ENCODE peak calls at places on chromosomes 7 and 10, in six cellular contexts. One of them, this sample, is unnamed.

GRCh38 chr10:105292236-105292635 is 651.1 kb downstream of the SORCS3 start:
- DNase-seq in HFF-Myc: no peak
- DNase-seq in IMR-90: no peak
- DNase-seq in HFFc6: no peak
- DNase-seq in transverse colon: no peak
- DNase-seq in ovary: no peak
- DNase-seq in this sample: no peak

GRCh38 chr10:10198388-10198787 is 819.3 kb upstream of the CELF2 start:
- DNase-seq in HFF-Myc: no peak
- DNase-seq in IMR-90: no peak
- DNase-seq in transverse colon: no peak
- DNase-seq in HFFc6: no peak
- DNase-seq in ovary: no peak
- DNase-seq in this sample: no peak

GRCh38 chr7:12643644-12644043 is 43.8 kb upstream of the ARL4A start:
- DNase-seq in ovary: no peak
- DNase-seq in IMR-90: no peak
- DNase-seq in HFF-Myc: no peak
- DNase-seq in transverse colon: no peak
- DNase-seq in HFFc6: no peak
- DNase-seq in this sample: no peak

GRCh38 chr7:18508441-18509427 is 13.2 kb downstream of the HDAC9 start:
- DNase-seq in HFF-Myc: peak; percentile 74
- DNase-seq in IMR-90: peak; percentile 98
- DNase-seq in transverse colon: no peak
- DNase-seq in HFFc6: peak; percentile 96
- DNase-seq in ovary: no peak
- DNase-seq in this sample: peak; percentile 83

GRCh38 chr7:130486114-130486962 is 5.5 kb upstream of the MEST start:
- DNase-seq in IMR-90: no peak
- DNase-seq in HFF-Myc: no peak
- DNase-seq in transverse colon: peak; percentile 87
- DNase-seq in HFFc6: no peak
- DNase-seq in ovary: peak; percentile 85
- DNase-seq in this sample: peak; percentile 87

GRCh38 chr10:103855424-103855823 is at the start of gene SH3PXD2A:
- DNase-seq in HFF-Myc: no peak
- DNase-seq in HFFc6: no peak
- DNase-seq in transverse colon: peak; percentile 57
- DNase-seq in ovary: peak; percentile 75
- DNase-seq in IMR-90: no peak
- DNase-seq in this sample: peak; percentile 16

GRCh38 chr7:4073750-4074149 is 608.3 kb upstream of the FOXK1 start:
- DNase-seq in IMR-90: no peak
- DNase-seq in HFFc6: no peak
- DNase-seq in HFF-Myc: no peak
- DNase-seq in transverse colon: no peak
- DNase-seq in ovary: no peak
- DNase-seq in this sample: no peak

GRCh38 chr10:73244866-73245477 is 2.1 kb downstream of the DNAJC9 start:
- DNase-seq in HFF-Myc: no peak
- DNase-seq in transverse colon: no peak
- DNase-seq in HFFc6: no peak
- DNase-seq in IMR-90: no peak
- DNase-seq in ovary: no peak
- DNase-seq in this sample: no peak

GRCh38 chr10:132681858-132682755 is 103.8 kb downstream of the NKX6-2 start:
- DNase-seq in HFF-Myc: no peak
- DNase-seq in transverse colon: no peak
- DNase-seq in IMR-90: no peak
- DNase-seq in HFFc6: no peak
- DNase-seq in ovary: no peak
- DNase-seq in this sample: no peak

GRCh38 chr10:507908-508444 is 181.5 kb downstream of the DIP2C start:
- DNase-seq in ovary: peak; percentile 9
- DNase-seq in IMR-90: no peak
- DNase-seq in HFFc6: no peak
- DNase-seq in HFF-Myc: no peak
- DNase-seq in transverse colon: no peak
- DNase-seq in this sample: no peak

GRCh38 chr10:112115781-112116385 is 67.7 kb downstream of the GPAM start:
- DNase-seq in ovary: no peak
- DNase-seq in HFFc6: peak; percentile 16
- DNase-seq in IMR-90: peak; percentile 18
- DNase-seq in HFF-Myc: no peak
- DNase-seq in transverse colon: peak; percentile 25
- DNase-seq in this sample: peak; percentile 54

GRCh38 chr10:1732501-1733123 is 4.7 kb downstream of the ADARB2 start:
- DNase-seq in transverse colon: no peak
- DNase-seq in HFF-Myc: no peak
- DNase-seq in IMR-90: no peak
- DNase-seq in ovary: no peak
- DNase-seq in HFFc6: no peak
- DNase-seq in this sample: no peak

DNA sequence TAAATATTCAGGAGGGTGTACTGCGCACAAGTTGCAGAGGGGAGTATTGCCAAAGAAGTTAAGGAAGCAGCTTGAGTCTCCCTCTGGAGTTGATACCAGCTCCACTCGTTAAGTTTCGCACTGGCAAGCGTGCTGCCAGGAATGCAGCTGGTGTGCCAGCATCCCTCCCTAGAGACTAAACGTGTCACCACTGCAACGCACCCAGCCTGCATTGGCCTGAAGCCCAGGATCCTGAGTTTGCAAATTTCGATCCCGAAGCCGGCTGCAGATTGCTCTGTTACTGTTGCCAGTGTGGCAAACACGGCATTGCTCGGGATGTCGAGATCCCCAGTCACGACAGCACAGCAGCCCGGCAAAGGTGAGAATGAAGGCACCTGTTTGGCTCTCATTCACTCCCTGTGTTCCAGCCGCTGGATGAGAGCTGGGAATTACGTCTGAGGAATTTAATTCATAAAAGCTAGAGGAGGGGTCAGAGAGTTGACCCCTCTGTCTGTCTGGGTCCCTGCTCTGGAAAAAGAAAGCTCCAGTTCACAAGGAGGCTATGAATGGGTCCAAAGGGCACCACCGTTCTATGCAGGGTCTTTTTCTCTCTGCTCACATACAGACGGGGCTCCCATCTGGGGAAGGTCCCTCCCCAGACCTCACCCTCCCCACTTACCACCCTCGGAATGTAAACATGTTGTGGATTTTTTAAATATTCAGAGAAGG is 61.0 kb downstream of the NRP1 start:
- DNase-seq in transverse colon: peak; percentile 78
- DNase-seq in ovary: peak; percentile 76
- DNase-seq in IMR-90: peak; percentile 96
- DNase-seq in HFF-Myc: peak; percentile 75
- DNase-seq in HFFc6: peak; percentile 98
- DNase-seq in this sample: peak; percentile 84
- TF ChIP-seq CTCF in transverse colon: no peak
- TF ChIP-seq CTCF in ovary: peak; percentile 16
- TF ChIP-seq CTCF in IMR-90: peak; percentile 39
- TF ChIP-seq CTCF in HFF-Myc: no peak
- TF ChIP-seq CTCF in HFFc6: peak; percentile 50
- TF ChIP-seq CTCF in this sample: no peak

GRCh38 chr10:55630491-55631056 is 730.5 kb downstream of the ZWINT start:
- DNase-seq in IMR-90: no peak
- DNase-seq in HFF-Myc: no peak
- DNase-seq in ovary: no peak
- DNase-seq in HFFc6: no peak
- DNase-seq in transverse colon: no peak
- DNase-seq in this sample: no peak
- TF ChIP-seq CTCF in IMR-90: no peak
- TF ChIP-seq CTCF in HFF-Myc: no peak
- TF ChIP-seq CTCF in ovary: no peak
- TF ChIP-seq CTCF in HFFc6: no peak
- TF ChIP-seq CTCF in transverse colon: no peak
- TF ChIP-seq CTCF in this sample: no peak

GRCh38 chr7:99447943-99448342 is 9.2 kb downstream of the CPSF4 start:
- DNase-seq in HFFc6: no peak
- DNase-seq in transverse colon: no peak
- DNase-seq in ovary: no peak
- DNase-seq in IMR-90: no peak
- DNase-seq in HFF-Myc: no peak
- DNase-seq in this sample: peak; percentile 13
- TF ChIP-seq CTCF in HFFc6: peak; percentile 39
- TF ChIP-seq CTCF in transverse colon: no peak
- TF ChIP-seq CTCF in ovary: no peak
- TF ChIP-seq CTCF in IMR-90: no peak
- TF ChIP-seq CTCF in HFF-Myc: no peak
- TF ChIP-seq CTCF in this sample: no peak

GRCh38 chr7:964401-965231 is 10.1 kb upstream of the ADAP1 start:
- DNase-seq in HFF-Myc: no peak
- DNase-seq in ovary: peak; percentile 53
- DNase-seq in IMR-90: peak; percentile 25
- DNase-seq in transverse colon: no peak
- DNase-seq in HFFc6: peak; percentile 20
- DNase-seq in this sample: no peak
- TF ChIP-seq CTCF in HFF-Myc: no peak
- TF ChIP-seq CTCF in ovary: peak; percentile 43
- TF ChIP-seq CTCF in IMR-90: no peak
- TF ChIP-seq CTCF in transverse colon: no peak
- TF ChIP-seq CTCF in HFFc6: peak; percentile 44
- TF ChIP-seq CTCF in this sample: no peak

DNA sequence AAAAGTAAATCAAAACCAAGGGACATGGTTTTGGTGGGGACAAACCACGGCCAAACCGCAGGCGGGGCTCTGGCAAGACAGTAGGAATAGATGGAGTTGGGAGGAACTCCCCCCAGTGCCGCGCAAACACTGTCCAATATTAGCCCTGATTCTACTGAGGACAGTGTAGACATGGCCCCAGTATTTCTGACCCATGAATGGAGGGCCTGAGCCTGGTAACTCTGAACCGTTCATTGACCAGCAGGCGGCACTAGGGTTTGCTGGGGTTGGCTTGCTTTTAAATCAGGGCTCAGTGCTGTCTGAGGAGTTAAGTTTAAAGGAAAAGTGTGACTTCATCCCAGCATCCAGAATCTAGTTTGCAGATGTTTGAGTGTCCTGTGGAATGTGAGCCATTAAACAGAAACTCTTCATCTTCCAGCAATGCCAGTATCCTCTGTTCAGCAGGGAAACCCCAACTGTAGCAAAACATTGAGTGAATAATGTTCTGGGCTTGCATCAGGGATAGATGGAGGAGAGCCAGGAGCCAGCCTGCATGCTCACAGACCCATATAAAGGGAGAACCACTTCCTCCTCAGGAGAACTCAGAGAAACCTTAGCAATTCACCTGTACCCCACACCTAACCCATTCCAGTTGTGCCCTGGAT is 147.4 kb upstream of the PRSS58 start:
- DNase-seq in ovary: no peak
- DNase-seq in HFFc6: peak; percentile 66
- DNase-seq in IMR-90: peak; percentile 64
- DNase-seq in transverse colon: no peak
- DNase-seq in HFF-Myc: no peak
- DNase-seq in this sample: no peak
- TF ChIP-seq CTCF in ovary: no peak
- TF ChIP-seq CTCF in HFFc6: peak; percentile 49
- TF ChIP-seq CTCF in IMR-90: no peak
- TF ChIP-seq CTCF in transverse colon: no peak
- TF ChIP-seq CTCF in HFF-Myc: no peak
- TF ChIP-seq CTCF in this sample: no peak

GRCh38 chr7:64098-64521 is 128.3 kb upstream of the FAM20C start:
- DNase-seq in transverse colon: peak; percentile 53
- DNase-seq in HFF-Myc: no peak
- DNase-seq in IMR-90: peak; percentile 74
- DNase-seq in HFFc6: peak; percentile 34
- DNase-seq in ovary: peak; percentile 71
- DNase-seq in this sample: peak; percentile 84
- TF ChIP-seq CTCF in transverse colon: peak; percentile 37
- TF ChIP-seq CTCF in HFF-Myc: peak; percentile 60
- TF ChIP-seq CTCF in IMR-90: peak; percentile 85
- TF ChIP-seq CTCF in HFFc6: peak; percentile 75
- TF ChIP-seq CTCF in ovary: peak; percentile 43
- TF ChIP-seq CTCF in this sample: peak; percentile 77

GRCh38 chr10:74827694-74828093 is 1.3 kb downstream of the KAT6B start:
- DNase-seq in ovary: no peak
- DNase-seq in HFF-Myc: no peak
- DNase-seq in transverse colon: no peak
- DNase-seq in IMR-90: no peak
- DNase-seq in HFFc6: no peak
- DNase-seq in this sample: no peak

GRCh38 chr10:74827045-74827441 is 643 bp downstream of the KAT6B start:
- DNase-seq in HFFc6: no peak
- DNase-seq in HFF-Myc: no peak
- DNase-seq in transverse colon: no peak
- DNase-seq in IMR-90: no peak
- DNase-seq in ovary: no peak
- DNase-seq in this sample: no peak

GRCh38 chr10:74825371-74826141 is 844 bp upstream of the KAT6B start:
- DNase-seq in HFF-Myc: no peak
- DNase-seq in ovary: no peak
- DNase-seq in transverse colon: peak; percentile 54
- DNase-seq in IMR-90: no peak
- DNase-seq in HFFc6: no peak
- DNase-seq in this sample: no peak

GRCh38 chr10:74825033-74825370 is 1.4 kb upstream of the KAT6B start:
- DNase-seq in HFFc6: no peak
- DNase-seq in transverse colon: peak; percentile 54
- DNase-seq in ovary: peak; percentile 75
- DNase-seq in IMR-90: no peak
- DNase-seq in HFF-Myc: no peak
- DNase-seq in this sample: peak; percentile 43

GRCh38 chr10:74826142-74827044 is at the start of gene KAT6B:
- DNase-seq in HFF-Myc: peak; percentile 100
- DNase-seq in IMR-90: peak; percentile 100
- DNase-seq in transverse colon: peak; percentile 100
- DNase-seq in ovary: peak; percentile 100
- DNase-seq in HFFc6: peak; percentile 100
- DNase-seq in this sample: peak; percentile 100
- TF ChIP-seq CTCF in HFF-Myc: no peak
- TF ChIP-seq CTCF in IMR-90: peak; percentile 33
- TF ChIP-seq CTCF in transverse colon: peak; percentile 19
- TF ChIP-seq CTCF in ovary: peak; percentile 40
- TF ChIP-seq CTCF in HFFc6: peak; percentile 66
- TF ChIP-seq CTCF in this sample: no peak